ENCODE peak calls at places on chromosomes 5 and 9, in six cellular contexts. P is pancreas, T is astrocyte of the spinal cord, Y is body of pancreas, B is progenitor cell of endocrine pancreas, E is A549. M is an unnamed sample.

GRCh38 chr9:27125936-27126335 is 16.9 kb downstream of the TEK start:
- DNase-seq in B (no peak), Y (no peak), P (no peak), E (no peak), T (peak; percentile 37), M (no peak)

GRCh38 chr9:95940265-95940664 is 64.8 kb downstream of the ERCC6L2 start:
- DNase-seq in Y (no peak), P (no peak), T (no peak), B (no peak), E (no peak), M (no peak)

GRCh38 chr5:80926536-80926935 is 33.6 kb upstream of the RASGRF2 start:
- DNase-seq in E (no peak), B (no peak), Y (no peak), T (no peak), P (no peak), M (no peak)

GRCh38 chr9:92988215-92988731 is 41.0 kb downstream of the FGD3 start:
- DNase-seq in P (no peak), T (no peak), Y (no peak), E (no peak), B (no peak), M (no peak)

GRCh38 chr5:134506054-134507039 is 19.1 kb upstream of the JADE2 start:
- DNase-seq in P (peak; percentile 94), B (peak; percentile 59), T (no peak), Y (peak; percentile 94), E (peak; percentile 92), M (no peak)

GRCh38 chr5:65070026-65070425 is 301.3 kb downstream of the CWC27 start:
- DNase-seq in Y (no peak), B (no peak), P (no peak), E (no peak), T (no peak), M (no peak)

GRCh38 chr9:130114741-130115140 is 57.5 kb upstream of the NCS1 start:
- DNase-seq in T (peak; percentile 38), E (no peak), P (no peak), Y (no peak), B (no peak), M (no peak)

GRCh38 chr9:81595887-81596558 is 93.3 kb downstream of the TLE1 start:
- DNase-seq in P (no peak), T (peak; percentile 59), E (no peak), B (no peak), Y (no peak), M (no peak)

GRCh38 chr9:36436909-36437308 is 36.8 kb upstream of the RNF38 start:
- DNase-seq in B (no peak), T (no peak), P (peak; percentile 44), E (no peak), Y (no peak), M (no peak)

GRCh38 chr9:126694206-126695081 is 80.7 kb downstream of the LMX1B start:
- DNase-seq in T (no peak), Y (no peak), P (no peak), B (no peak), E (no peak), M (no peak)

GRCh38 chr9:11275158-11275695 is 662.4 kb upstream of the PTPRD start:
- DNase-seq in E (no peak), B (no peak), T (no peak), Y (no peak), P (no peak), M (no peak)

GRCh38 chr9:34501889-34502425 is 20.8 kb downstream of the ENHO start:
- DNase-seq in Y (peak; percentile 35), P (peak; percentile 63), T (peak; percentile 75), B (no peak), E (no peak), M (no peak)

GRCh38 chr5:2212481-2212880 is 329.8 kb upstream of the IRX4 start:
- DNase-seq in T (no peak), P (no peak), E (no peak), B (no peak), Y (no peak), M (no peak)

GRCh38 chr5:36459191-36460135 is 146.9 kb upstream of the SLC1A3 start:
- DNase-seq in P (no peak), T (no peak), E (no peak), Y (no peak), B (no peak), M (no peak)

GRCh38 chr5:14880688-14881087 is 9.1 kb upstream of the ANKH start:
- DNase-seq in T (peak; percentile 74), E (no peak), Y (no peak), P (no peak), B (no peak), M (no peak)

GRCh38 chr5:6829150-6829784 is 116.0 kb downstream of the TENT4A start:
- DNase-seq in B (no peak), E (no peak), T (no peak), Y (no peak), P (no peak), M (no peak)

GRCh38 chr5:34827594-34828506 is 11.1 kb upstream of the TTC23L start:
- DNase-seq in Y (no peak), E (no peak), B (no peak), P (no peak), T (no peak), M (no peak)

GRCh38 chr5:34831328-34831727 is 7.6 kb upstream of the TTC23L start:
- DNase-seq in T (no peak), B (no peak), E (no peak), Y (no peak), P (no peak), M (no peak)

GRCh38 chr5:34820593-34820992 is 18.4 kb upstream of the TTC23L start:
- DNase-seq in P (no peak), B (no peak), Y (no peak), E (no peak), T (no peak), M (no peak)

GRCh38 chr5:34822921-34823715 is 15.8 kb upstream of the TTC23L start:
- DNase-seq in T (no peak), Y (no peak), E (no peak), B (no peak), P (no peak), M (no peak)

GRCh38 chr5:34826347-34826746 is 12.6 kb upstream of the TTC23L start:
- DNase-seq in B (no peak), Y (no peak), P (no peak), E (no peak), T (no peak), M (no peak)
- TF ChIP-seq CTCF in B (no peak), Y (no peak), P (no peak), E (no peak), T (no peak), M (no peak)

DNA sequence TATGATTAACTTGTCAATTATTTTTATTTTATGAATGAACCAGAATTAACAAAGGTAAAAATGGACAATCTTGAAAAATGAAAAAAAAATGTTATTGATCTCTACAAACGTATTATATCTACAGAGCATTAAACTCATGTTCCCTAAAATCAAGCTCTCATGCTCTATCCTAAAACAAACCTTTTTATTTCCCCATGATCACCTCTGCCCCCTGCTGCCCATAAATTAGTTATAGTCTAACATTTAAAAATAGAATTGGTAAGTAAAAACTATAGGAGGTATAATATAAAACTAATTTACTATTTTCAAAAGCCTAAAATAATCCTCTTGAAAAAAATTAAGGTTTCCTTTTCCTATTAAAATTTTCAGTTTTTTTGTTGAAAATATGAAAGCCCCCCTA is 168.0 kb upstream of the POU5F2 start:
- DNase-seq in Y (no peak), E (no peak), P (no peak), T (peak; percentile 12), B (no peak), M (no peak)
- TF ChIP-seq CTCF in Y (peak; percentile 15), E (peak; percentile 39), P (no peak), T (peak; percentile 11), B (peak; percentile 52), M (peak; percentile 63)

GRCh38 chr5:176447538-176447981 is 625 bp upstream of the FAF2 start:
- DNase-seq in B (peak; percentile 48), E (no peak), Y (no peak), T (no peak), P (peak; percentile 63), M (peak; percentile 74)
- TF ChIP-seq CTCF in B (no peak), E (no peak), Y (no peak), T (no peak), P (no peak), M (no peak)

GRCh38 chr5:173320259-173320658 is 8.0 kb downstream of the STC2 start:
- DNase-seq in B (no peak), E (no peak), Y (no peak), P (no peak), T (no peak), M (peak; percentile 43)
- TF ChIP-seq CTCF in B (no peak), E (no peak), Y (peak; percentile 20), P (no peak), T (peak; percentile 23), M (no peak)

GRCh38 chr5:178232124-178232919 is at the start of gene PHYKPL:
- DNase-seq in P (peak; percentile 84), T (peak; percentile 69), B (peak; percentile 60), E (peak; percentile 64), Y (peak; percentile 72), M (peak; percentile 85)
- TF ChIP-seq CTCF in P (no peak), T (peak; percentile 21), B (no peak), E (no peak), Y (no peak), M (no peak)

GRCh38 chr9:33447404-33448158 is at the start of gene AQP3:
- DNase-seq in Y (peak; percentile 80), P (peak; percentile 84), E (peak; percentile 80), B (peak; percentile 36), T (peak; percentile 29), M (peak; percentile 76)
- TF ChIP-seq CTCF in Y (peak; percentile 11), P (no peak), E (peak; percentile 51), B (peak; percentile 19), T (peak; percentile 26), M (peak; percentile 37)

DNA sequence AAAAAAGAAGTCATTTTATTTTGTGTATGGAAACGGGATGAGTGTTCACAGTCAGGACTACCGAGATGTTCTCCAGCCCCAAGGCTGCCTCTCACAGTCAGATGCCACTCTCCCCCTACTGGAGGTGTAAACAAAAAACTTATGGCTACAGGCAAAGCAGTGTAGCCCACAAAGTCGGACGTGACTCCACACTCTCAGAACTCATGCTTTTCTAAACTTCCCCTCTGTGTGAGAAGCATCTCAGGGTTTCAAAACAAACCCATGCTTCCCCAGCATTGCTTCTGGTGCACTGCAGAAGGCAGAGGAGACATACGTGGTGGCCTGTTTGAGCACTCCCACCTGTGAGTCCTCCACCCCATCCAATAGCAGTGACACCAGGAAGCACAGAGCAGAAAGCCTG is 580.3 kb downstream of the BNC2 start:
- DNase-seq in E (no peak), B (no peak), P (no peak), Y (no peak), T (no peak), M (no peak)
- TF ChIP-seq CTCF in E (no peak), B (no peak), P (no peak), Y (no peak), T (no peak), M (no peak)

M was measured in type B pancreatic cell.